ENCODE peak calls at places on chromosomes 4 and X, in four cellular contexts. O is K562, P is GM12892, H is HepG2. D is an unnamed sample.

GRCh38 chr4:183636923-183637322 is 22.1 kb downstream of the RWDD4 start:
- DNase-seq in O (no peak), P (no peak), H (no peak), D (no peak)

GRCh38 chrX:103310592-103311400 is at the start of gene BEX2:
- DNase-seq in O (peak; percentile 74), P (peak; percentile 39), H (no peak), D (peak; percentile 54)

GRCh38 chrX:118928126-118928525 is 46.3 kb upstream of the LONRF3 start:
- DNase-seq in O (no peak), P (no peak), H (no peak), D (no peak)

GRCh38 chr4:95362906-95363578 is 185.7 kb downstream of the UNC5C start:
- DNase-seq in O (peak; percentile 43), P (no peak), H (peak; percentile 14), D (no peak)

GRCh38 chrX:70257599-70258288 is 2.3 kb downstream of the P2RY4 start:
- DNase-seq in O (no peak), P (no peak), H (no peak), D (no peak)

GRCh38 chr4:107897823-107898222 is 33.5 kb upstream of the CYP2U1 start:
- DNase-seq in O (no peak), P (no peak), H (no peak), D (no peak)

GRCh38 chrX:70774223-70774622 is 134.3 kb downstream of the TEX11 start:
- DNase-seq in O (no peak), P (no peak), H (no peak), D (no peak)

GRCh38 chr4:180664766-180665368 is 1578.3 kb upstream of the TENM3 start:
- DNase-seq in O (peak; percentile 33), P (peak; percentile 5), H (peak; percentile 66), D (peak; percentile 21)

GRCh38 chrX:20727447-20727846 is 460.7 kb upstream of the RPS6KA3 start:
- DNase-seq in O (no peak), P (no peak), H (no peak), D (no peak)

GRCh38 chrX:133305348-133305747 is 87.2 kb upstream of the TFDP3 start:
- DNase-seq in O (no peak), P (no peak), H (no peak), D (no peak)

GRCh38 chrX:33434256-33435092 is 223.1 kb upstream of the DMD start:
- DNase-seq in O (peak; percentile 4), P (peak; percentile 3), H (peak; percentile 9), D (peak; percentile 5)

GRCh38 chrX:134894373-134894895 is 96.4 kb upstream of the SMIM10 start:
- DNase-seq in O (no peak), P (no peak), H (no peak), D (no peak)

GRCh38 chr4:182427530-182427929 is 184.3 kb downstream of the TENM3 start:
- DNase-seq in O (no peak), P (no peak), H (no peak), D (no peak)

GRCh38 chrX:124530803-124531202 is 184.4 kb downstream of the SH2D1A start:
- DNase-seq in O (no peak), P (no peak), H (no peak), D (no peak)

GRCh38 chrX:139831689-139832456 is 101.0 kb downstream of the ATP11C start:
- DNase-seq in O (no peak), P (no peak), H (no peak), D (peak; percentile 9)

GRCh38 chr4:80717204-80717603 is 313.3 kb upstream of the BMP3 start:
- DNase-seq in O (no peak), P (no peak), H (no peak), D (no peak)

GRCh38 chr4:124631760-124632159 is 80.8 kb downstream of the ANKRD50 start:
- DNase-seq in O (peak; percentile 46), P (no peak), H (no peak), D (no peak)

GRCh38 chr4:79855081-79855480 is 217.9 kb downstream of the ANTXR2 start:
- DNase-seq in O (no peak), P (no peak), H (no peak), D (no peak)

GRCh38 chr4:83855044-83855443 is 319.1 kb downstream of the GPAT3 start:
- DNase-seq in O (no peak), P (no peak), H (peak; percentile 70), D (no peak)

GRCh38 chr4:153725070-153725810 is 34.6 kb downstream of the RNF175 start:
- DNase-seq in O (no peak), P (no peak), H (no peak), D (no peak)

GRCh38 chr4:97104006-97104405 is 1039.3 kb downstream of the STPG2 start:
- DNase-seq in O (no peak), P (no peak), H (no peak), D (no peak)

GRCh38 chrX:9928083-9928482 is 39.1 kb upstream of the CLDN34 start:
- DNase-seq in O (no peak), P (no peak), H (no peak), D (no peak)

DNA sequence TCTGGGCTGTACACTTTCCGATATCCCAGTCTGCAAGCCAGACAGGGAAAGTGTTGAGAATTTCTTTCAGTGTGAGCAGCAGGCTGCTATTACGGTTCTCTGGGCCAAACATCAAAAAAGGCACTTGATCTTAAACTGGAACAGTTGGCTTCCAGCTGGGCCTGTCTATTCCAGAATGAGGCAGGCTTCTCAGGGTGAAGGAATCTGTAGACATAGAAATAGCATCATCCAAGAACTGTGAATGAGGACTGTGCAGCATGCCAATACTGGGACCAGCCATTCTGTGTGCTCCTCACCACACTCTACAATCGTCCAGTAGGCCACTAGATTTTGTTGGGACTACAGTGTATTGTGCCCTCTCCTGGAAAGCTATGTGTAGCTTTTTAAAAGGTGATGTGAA is 31.1 kb downstream of the ART3 start:
- DNase-seq in O (peak; percentile 12), P (no peak), H (no peak), D (no peak)
- TF ChIP-seq TAF1 in O (no peak), P (no peak), H (no peak), D (no peak)

GRCh38 chr4:17142232-17142711 is 243.8 kb upstream of the LDB2 start:
- DNase-seq in O (no peak), P (no peak), H (no peak), D (no peak)
- TF ChIP-seq TAF1 in O (no peak), P (no peak), H (no peak), D (no peak)

GRCh38 chr4:137651128-137651527 is 118.8 kb upstream of the PCDH18 start:
- DNase-seq in O (no peak), P (no peak), H (no peak), D (no peak)
- TF ChIP-seq TAF1 in O (no peak), P (no peak), H (no peak), D (no peak)

GRCh38 chr4:165737309-165737972 is 135.6 kb upstream of the TLL1 start:
- DNase-seq in O (no peak), P (no peak), H (no peak), D (no peak)
- TF ChIP-seq TAF1 in O (no peak), P (no peak), H (no peak), D (no peak)

GRCh38 chr4:98674404-98675173 is 16.2 kb upstream of the TSPAN5 start:
- DNase-seq in O (no peak), P (no peak), H (no peak), D (no peak)

GRCh38 chr4:98682719-98683118 is 24.3 kb upstream of the TSPAN5 start:
- DNase-seq in O (peak; percentile 81), P (no peak), H (no peak), D (no peak)

GRCh38 chr4:98680806-98681205 is 22.4 kb upstream of the TSPAN5 start:
- DNase-seq in O (no peak), P (no peak), H (no peak), D (no peak)

GRCh38 chr4:98677799-98678198 is 19.4 kb upstream of the TSPAN5 start:
- DNase-seq in O (no peak), P (no peak), H (no peak), D (no peak)

DNA sequence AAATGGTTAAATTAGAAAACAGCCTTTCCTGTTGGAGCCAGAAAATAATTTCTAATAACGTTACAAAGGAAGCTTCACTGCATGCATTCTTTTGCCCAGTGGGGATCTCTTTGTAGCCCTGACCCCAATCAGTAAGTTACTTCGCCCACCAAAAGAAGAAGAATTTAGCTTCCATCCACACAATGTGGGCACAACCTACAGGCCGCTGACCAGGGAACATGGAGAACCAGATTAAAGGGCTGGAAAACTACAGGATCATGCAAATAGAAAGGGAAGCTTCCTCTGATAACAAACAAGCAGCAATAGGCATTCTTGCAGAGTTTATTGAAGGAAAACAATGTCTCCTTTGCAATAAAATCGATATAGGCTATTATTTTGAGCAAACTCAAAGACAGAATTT is 21.3 kb upstream of the TSPAN5 start:
- DNase-seq in O (no peak), P (no peak), H (no peak), D (no peak)
- TF ChIP-seq TAF1 in O (no peak), P (no peak), H (no peak), D (no peak)

DNA sequence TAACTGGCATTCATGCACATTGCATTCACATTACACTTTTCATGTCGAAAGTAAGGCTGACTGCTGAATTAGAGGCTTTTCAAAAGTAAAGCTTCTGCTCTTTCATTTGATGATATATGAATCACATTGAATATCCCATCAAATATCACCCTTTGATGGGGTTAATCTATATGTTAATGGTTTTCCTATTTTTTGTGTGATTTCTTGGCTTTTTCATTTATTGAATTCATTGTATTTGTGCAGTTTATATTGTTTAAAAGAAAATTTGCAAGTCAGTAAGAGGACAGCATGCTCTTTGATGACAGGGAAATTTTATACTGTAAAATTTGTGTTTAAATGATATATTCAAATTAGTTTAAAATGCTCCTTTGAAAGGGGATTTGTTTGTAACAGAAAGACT is 344.1 kb downstream of the PCDH10 start:
- DNase-seq in O (no peak), P (no peak), H (no peak), D (no peak)
- TF ChIP-seq TAF1 in O (no peak), P (no peak), H (no peak), D (no peak)

GRCh38 chr4:3851881-3852280 is 85.7 kb downstream of the ADRA2C start:
- DNase-seq in O (no peak), P (no peak), H (no peak), D (no peak)

GRCh38 chr4:3852309-3852708 is 86.1 kb downstream of the ADRA2C start:
- DNase-seq in O (no peak), P (no peak), H (no peak), D (no peak)

GRCh38 chr4:3852751-3853150 is 86.6 kb downstream of the ADRA2C start:
- DNase-seq in O (no peak), P (no peak), H (no peak), D (no peak)

GRCh38 chr4:3850128-3850527 is 83.9 kb downstream of the ADRA2C start:
- DNase-seq in O (no peak), P (no peak), H (no peak), D (no peak)

GRCh38 chr4:3851211-3851610 is 85.0 kb downstream of the ADRA2C start:
- DNase-seq in O (no peak), P (no peak), H (no peak), D (no peak)
- TF ChIP-seq TAF1 in O (no peak), P (no peak), H (no peak), D (no peak)

GRCh38 chr4:151247395-151247794 is 29.6 kb upstream of the PRSS48 start:
- DNase-seq in O (no peak), P (no peak), H (no peak), D (no peak)
- TF ChIP-seq TAF1 in O (no peak), P (no peak), H (no peak), D (no peak)